ENCODE peak calls at places on chromosome 5, in ten cellular contexts. One of them, this sample, is unnamed.

GRCh38 chr5:67028371-67028770 is 168.2 kb downstream of the CD180 start:
- DNase-seq in left kidney: no peak
- DNase-seq in coronary artery: no peak
- DNase-seq in neural crest cell: no peak
- DNase-seq in HCT116: no peak
- DNase-seq in fibroblast of mammary gland: no peak
- DNase-seq in epithelial cell of prostate: no peak
- DNase-seq in NCI-H1436 treated with DMSO at 0.1 percent for 48 hours: no peak
- DNase-seq in activated CD4-positive, alpha-beta T cell treated with anti-CD3 and anti-CD28 coated beads for 24 hours: no peak
- DNase-seq in SW480: no peak
- DNase-seq in this sample: no peak

GRCh38 chr5:167217097-167217743 is 1074.2 kb upstream of the WWC1 start:
- DNase-seq in left kidney: peak
- DNase-seq in coronary artery: no peak
- DNase-seq in neural crest cell: no peak
- DNase-seq in HCT116: no peak
- DNase-seq in fibroblast of mammary gland: no peak
- DNase-seq in epithelial cell of prostate: no peak
- DNase-seq in NCI-H1436 treated with DMSO at 0.1 percent for 48 hours: no peak
- DNase-seq in activated CD4-positive, alpha-beta T cell treated with anti-CD3 and anti-CD28 coated beads for 24 hours: no peak
- DNase-seq in SW480: no peak
- DNase-seq in this sample: peak

GRCh38 chr5:88956416-88956815 is 73.4 kb upstream of the MEF2C start:
- DNase-seq in left kidney: no peak
- DNase-seq in coronary artery: no peak
- DNase-seq in neural crest cell: no peak
- DNase-seq in HCT116: no peak
- DNase-seq in fibroblast of mammary gland: no peak
- DNase-seq in epithelial cell of prostate: no peak
- DNase-seq in NCI-H1436 treated with DMSO at 0.1 percent for 48 hours: no peak
- DNase-seq in activated CD4-positive, alpha-beta T cell treated with anti-CD3 and anti-CD28 coated beads for 24 hours: no peak
- DNase-seq in SW480: peak
- DNase-seq in this sample: no peak

GRCh38 chr5:107713228-107713627 is 42.5 kb upstream of the EFNA5 start:
- DNase-seq in left kidney: no peak
- DNase-seq in coronary artery: no peak
- DNase-seq in neural crest cell: no peak
- DNase-seq in HCT116: no peak
- DNase-seq in fibroblast of mammary gland: no peak
- DNase-seq in epithelial cell of prostate: no peak
- DNase-seq in NCI-H1436 treated with DMSO at 0.1 percent for 48 hours: no peak
- DNase-seq in activated CD4-positive, alpha-beta T cell treated with anti-CD3 and anti-CD28 coated beads for 24 hours: no peak
- DNase-seq in SW480: no peak
- DNase-seq in this sample: no peak

GRCh38 chr5:131671409-131671808 is 36.4 kb upstream of the RAPGEF6 start:
- DNase-seq in left kidney: no peak
- DNase-seq in coronary artery: no peak
- DNase-seq in neural crest cell: no peak
- DNase-seq in HCT116: no peak
- DNase-seq in fibroblast of mammary gland: peak
- DNase-seq in epithelial cell of prostate: no peak
- DNase-seq in NCI-H1436 treated with DMSO at 0.1 percent for 48 hours: no peak
- DNase-seq in activated CD4-positive, alpha-beta T cell treated with anti-CD3 and anti-CD28 coated beads for 24 hours: no peak
- DNase-seq in SW480: no peak
- DNase-seq in this sample: no peak

GRCh38 chr5:133994990-133995333 is 9.8 kb downstream of the VDAC1 start:
- DNase-seq in left kidney: no peak
- DNase-seq in coronary artery: no peak
- DNase-seq in neural crest cell: no peak
- DNase-seq in HCT116: no peak
- DNase-seq in fibroblast of mammary gland: no peak
- DNase-seq in epithelial cell of prostate: no peak
- DNase-seq in NCI-H1436 treated with DMSO at 0.1 percent for 48 hours: no peak
- DNase-seq in activated CD4-positive, alpha-beta T cell treated with anti-CD3 and anti-CD28 coated beads for 24 hours: no peak
- DNase-seq in SW480: no peak
- DNase-seq in this sample: no peak

GRCh38 chr5:53109041-53109435 is 519 bp downstream of the MOCS2 start:
- DNase-seq in left kidney: peak
- DNase-seq in coronary artery: no peak
- DNase-seq in neural crest cell: no peak
- DNase-seq in HCT116: no peak
- DNase-seq in fibroblast of mammary gland: no peak
- DNase-seq in epithelial cell of prostate: no peak
- DNase-seq in NCI-H1436 treated with DMSO at 0.1 percent for 48 hours: no peak
- DNase-seq in activated CD4-positive, alpha-beta T cell treated with anti-CD3 and anti-CD28 coated beads for 24 hours: no peak
- DNase-seq in SW480: peak
- DNase-seq in this sample: no peak

GRCh38 chr5:95892784-95893354 is 68.8 kb downstream of the ELL2 start:
- DNase-seq in left kidney: no peak
- DNase-seq in coronary artery: no peak
- DNase-seq in neural crest cell: no peak
- DNase-seq in HCT116: peak
- DNase-seq in fibroblast of mammary gland: peak
- DNase-seq in epithelial cell of prostate: no peak
- DNase-seq in NCI-H1436 treated with DMSO at 0.1 percent for 48 hours: no peak
- DNase-seq in activated CD4-positive, alpha-beta T cell treated with anti-CD3 and anti-CD28 coated beads for 24 hours: no peak
- DNase-seq in SW480: peak
- DNase-seq in this sample: peak

GRCh38 chr5:56680731-56681130 is 134.6 kb upstream of the MAP3K1 start:
- DNase-seq in left kidney: no peak
- DNase-seq in coronary artery: no peak
- DNase-seq in neural crest cell: no peak
- DNase-seq in HCT116: no peak
- DNase-seq in fibroblast of mammary gland: no peak
- DNase-seq in epithelial cell of prostate: no peak
- DNase-seq in NCI-H1436 treated with DMSO at 0.1 percent for 48 hours: no peak
- DNase-seq in activated CD4-positive, alpha-beta T cell treated with anti-CD3 and anti-CD28 coated beads for 24 hours: no peak
- DNase-seq in SW480: no peak
- DNase-seq in this sample: no peak

GRCh38 chr5:159915913-159916840 is at the start of gene ADRA1B:
- DNase-seq in left kidney: peak
- DNase-seq in coronary artery: peak
- DNase-seq in neural crest cell: peak
- DNase-seq in HCT116: no peak
- DNase-seq in fibroblast of mammary gland: peak
- DNase-seq in epithelial cell of prostate: no peak
- DNase-seq in NCI-H1436 treated with DMSO at 0.1 percent for 48 hours: no peak
- DNase-seq in activated CD4-positive, alpha-beta T cell treated with anti-CD3 and anti-CD28 coated beads for 24 hours: peak
- DNase-seq in SW480: peak
- DNase-seq in this sample: peak

This sample was measured in endodermal cell.